ENCODE peak calls at places on chromosomes 2 and 18, in four cellular contexts. One of them, this sample, is unnamed.

GRCh38 chr2:158723311-158723838 is 71.7 kb upstream of the DAPL1 start:
- DNase-seq in D721Med: no peak
- DNase-seq in uterus: no peak
- DNase-seq in BJ: no peak
- DNase-seq in this sample: no peak

GRCh38 chr2:85353876-85354285 is 447 bp downstream of the RETSAT start:
- DNase-seq in D721Med: no peak
- DNase-seq in uterus: peak
- DNase-seq in BJ: no peak
- DNase-seq in this sample: peak

GRCh38 chr2:152925540-152926448 is 207.4 kb downstream of the ARL6IP6 start:
- DNase-seq in D721Med: peak
- DNase-seq in uterus: peak
- DNase-seq in BJ: no peak
- DNase-seq in this sample: peak

GRCh38 chr2:16747257-16747656 is 81.6 kb upstream of the CYRIA start:
- DNase-seq in D721Med: no peak
- DNase-seq in uterus: no peak
- DNase-seq in BJ: no peak
- DNase-seq in this sample: no peak

GRCh38 chr18:44852818-44853217 is 172.1 kb downstream of the SETBP1 start:
- DNase-seq in D721Med: no peak
- DNase-seq in uterus: no peak
- DNase-seq in BJ: no peak
- DNase-seq in this sample: no peak

GRCh38 chr2:55843096-55843991 is 80.2 kb downstream of the EFEMP1 start:
- DNase-seq in D721Med: no peak
- DNase-seq in uterus: peak
- DNase-seq in BJ: peak
- DNase-seq in this sample: peak

GRCh38 chr2:238117199-238118154 is 17.3 kb downstream of the ESPNL start:
- DNase-seq in D721Med: no peak
- DNase-seq in uterus: no peak
- DNase-seq in BJ: no peak
- DNase-seq in this sample: peak

GRCh38 chr18:56933472-56933871 is 213.4 kb upstream of the BOD1L2 start:
- DNase-seq in D721Med: no peak
- DNase-seq in uterus: no peak
- DNase-seq in BJ: no peak
- DNase-seq in this sample: no peak

GRCh38 chr2:45945182-45945779 is 293.8 kb downstream of the PRKCE start:
- DNase-seq in D721Med: no peak
- DNase-seq in uterus: no peak
- DNase-seq in BJ: no peak
- DNase-seq in this sample: no peak

GRCh38 chr2:135773917-135774316 is 32.3 kb downstream of the UBXN4 start:
- DNase-seq in D721Med: no peak
- DNase-seq in uterus: no peak
- DNase-seq in BJ: no peak
- DNase-seq in this sample: peak

GRCh38 chr2:100878000-100878786 is 58.3 kb downstream of the NPAS2 start:
- DNase-seq in D721Med: no peak
- DNase-seq in uterus: no peak
- DNase-seq in BJ: no peak
- DNase-seq in this sample: no peak

GRCh38 chr2:222360146-222360545 is 61.3 kb upstream of the PAX3 start:
- DNase-seq in D721Med: no peak
- DNase-seq in uterus: no peak
- DNase-seq in BJ: no peak
- DNase-seq in this sample: peak

GRCh38 chr2:215369191-215369760 is 57.4 kb downstream of the ATIC start:
- DNase-seq in D721Med: no peak
- DNase-seq in uterus: no peak
- DNase-seq in BJ: no peak
- DNase-seq in this sample: no peak

GRCh38 chr2:111119004-111119846 is 1.5 kb upstream of the BCL2L11 start:
- DNase-seq in D721Med: no peak
- DNase-seq in uterus: peak
- DNase-seq in BJ: no peak
- DNase-seq in this sample: no peak

GRCh38 chr2:176692518-176692917 is 423.3 kb downstream of the MTX2 start:
- DNase-seq in D721Med: no peak
- DNase-seq in uterus: no peak
- DNase-seq in BJ: no peak
- DNase-seq in this sample: no peak

GRCh38 chr2:117963446-117963845 is 50.4 kb downstream of the CCDC93 start:
- DNase-seq in D721Med: no peak
- DNase-seq in uterus: no peak
- DNase-seq in BJ: no peak
- DNase-seq in this sample: no peak

This sample was measured in EL.